ENCODE peak calls at places on chromosomes 6 and 20, in eight cellular contexts. One of them, this sample, is unnamed.

GRCh38 chr6:53718597-53719460 is 53.3 kb upstream of the KLHL31 start:
- DNase-seq in ACHN: peak
- DNase-seq in NCI-H748 treated with DMSO at 0.1 percent for 48 hours: peak
- DNase-seq in activated T-cell treated with anti-CD3 and anti-CD28 coated beads for 1 hour: no peak
- DNase-seq in posterior cingulate gyrus: peak
- DNase-seq in foreskin melanocyte: no peak
- DNase-seq in endothelial cell: peak
- DNase-seq in activated T-helper 1 cell treated with Interleukin-2 at 50 U/mL for 16 hours: no peak
- DNase-seq in this sample: no peak

GRCh38 chr6:166173292-166173951 is 5.8 kb upstream of the TBXT start:
- DNase-seq in ACHN: no peak
- DNase-seq in NCI-H748 treated with DMSO at 0.1 percent for 48 hours: no peak
- DNase-seq in activated T-cell treated with anti-CD3 and anti-CD28 coated beads for 1 hour: no peak
- DNase-seq in posterior cingulate gyrus: no peak
- DNase-seq in foreskin melanocyte: no peak
- DNase-seq in endothelial cell: peak
- DNase-seq in activated T-helper 1 cell treated with Interleukin-2 at 50 U/mL for 16 hours: no peak
- DNase-seq in this sample: no peak

GRCh38 chr6:156955494-156956183 is 178.5 kb downstream of the ARID1B start:
- DNase-seq in ACHN: no peak
- DNase-seq in NCI-H748 treated with DMSO at 0.1 percent for 48 hours: no peak
- DNase-seq in activated T-cell treated with anti-CD3 and anti-CD28 coated beads for 1 hour: no peak
- DNase-seq in posterior cingulate gyrus: no peak
- DNase-seq in foreskin melanocyte: no peak
- DNase-seq in endothelial cell: no peak
- DNase-seq in activated T-helper 1 cell treated with Interleukin-2 at 50 U/mL for 16 hours: no peak
- DNase-seq in this sample: no peak

GRCh38 chr20:4956200-4956810 is 45.0 kb downstream of the SLC23A2 start:
- DNase-seq in ACHN: peak
- DNase-seq in NCI-H748 treated with DMSO at 0.1 percent for 48 hours: peak
- DNase-seq in activated T-cell treated with anti-CD3 and anti-CD28 coated beads for 1 hour: no peak
- DNase-seq in posterior cingulate gyrus: no peak
- DNase-seq in foreskin melanocyte: no peak
- DNase-seq in endothelial cell: no peak
- DNase-seq in activated T-helper 1 cell treated with Interleukin-2 at 50 U/mL for 16 hours: no peak
- DNase-seq in this sample: no peak

GRCh38 chr20:822651-823325 is 10.7 kb upstream of the FAM110A start:
- DNase-seq in ACHN: no peak
- DNase-seq in NCI-H748 treated with DMSO at 0.1 percent for 48 hours: no peak
- DNase-seq in activated T-cell treated with anti-CD3 and anti-CD28 coated beads for 1 hour: no peak
- DNase-seq in posterior cingulate gyrus: no peak
- DNase-seq in foreskin melanocyte: no peak
- DNase-seq in endothelial cell: no peak
- DNase-seq in activated T-helper 1 cell treated with Interleukin-2 at 50 U/mL for 16 hours: no peak
- DNase-seq in this sample: no peak

GRCh38 chr6:17987576-17988421 is at the start of gene KIF13A:
- DNase-seq in ACHN: peak
- DNase-seq in NCI-H748 treated with DMSO at 0.1 percent for 48 hours: peak
- DNase-seq in activated T-cell treated with anti-CD3 and anti-CD28 coated beads for 1 hour: no peak
- DNase-seq in posterior cingulate gyrus: peak
- DNase-seq in foreskin melanocyte: peak
- DNase-seq in endothelial cell: peak
- DNase-seq in activated T-helper 1 cell treated with Interleukin-2 at 50 U/mL for 16 hours: no peak
- DNase-seq in this sample: peak

GRCh38 chr6:166626177-166627038 is 643 bp downstream of the RPS6KA2 start:
- DNase-seq in ACHN: no peak
- DNase-seq in NCI-H748 treated with DMSO at 0.1 percent for 48 hours: peak
- DNase-seq in activated T-cell treated with anti-CD3 and anti-CD28 coated beads for 1 hour: peak
- DNase-seq in posterior cingulate gyrus: no peak
- DNase-seq in foreskin melanocyte: no peak
- DNase-seq in endothelial cell: peak
- DNase-seq in activated T-helper 1 cell treated with Interleukin-2 at 50 U/mL for 16 hours: peak
- DNase-seq in this sample: peak

GRCh38 chr6:134848076-134848475 is 101.8 kb downstream of the ALDH8A1 start:
- DNase-seq in ACHN: no peak
- DNase-seq in NCI-H748 treated with DMSO at 0.1 percent for 48 hours: no peak
- DNase-seq in activated T-cell treated with anti-CD3 and anti-CD28 coated beads for 1 hour: no peak
- DNase-seq in posterior cingulate gyrus: no peak
- DNase-seq in foreskin melanocyte: no peak
- DNase-seq in endothelial cell: no peak
- DNase-seq in activated T-helper 1 cell treated with Interleukin-2 at 50 U/mL for 16 hours: no peak
- DNase-seq in this sample: no peak